ENCODE peak calls at places on chromosomes 12 and 14, in four cellular contexts. M, Z, T and F are unnamed samples.

GRCh38 chr12:98516184-98516873 is 939 bp downstream of the TMPO start:
- DNase-seq in M (peak), Z (peak), T (peak), F (peak)

GRCh38 chr14:33568935-33569579 is 381.8 kb downstream of the EGLN3 start:
- DNase-seq in M (no peak), Z (no peak), T (no peak), F (peak)

GRCh38 chr14:77088219-77088618 is 9.8 kb upstream of the CIPC start:
- DNase-seq in M (peak), Z (no peak), T (no peak), F (no peak)

GRCh38 chr14:29518335-29518734 is 409.3 kb downstream of the PRKD1 start:
- DNase-seq in M (no peak), Z (peak), T (no peak), F (peak)

GRCh38 chr12:85036241-85036707 is at the start of the genes LRRIQ1 and TSPAN19:
- DNase-seq in M (peak), Z (peak), T (peak), F (peak)

GRCh38 chr14:106419432-106419831 is 893.0 kb downstream of the TMEM121 start:
- DNase-seq in M (no peak), Z (no peak), T (no peak), F (no peak)

GRCh38 chr12:43208627-43209026 is 343.4 kb downstream of the ADAMTS20 start:
- DNase-seq in M (no peak), Z (no peak), T (no peak), F (no peak)

GRCh38 chr12:130459916-130460315 is 122.2 kb downstream of the PIWIL1 start:
- DNase-seq in M (no peak), Z (no peak), T (no peak), F (no peak)

GRCh38 chr14:100211893-100212292 is 27.1 kb upstream of the YY1 start:
- DNase-seq in M (no peak), Z (no peak), T (no peak), F (no peak)

GRCh38 chr12:47184229-47184628 is 104.5 kb upstream of the AMIGO2 start:
- DNase-seq in M (no peak), Z (no peak), T (no peak), F (no peak)

GRCh38 chr14:75454963-75455546 is 27.2 kb downstream of the JDP2 start:
- DNase-seq in M (peak), Z (peak), T (no peak), F (peak)

GRCh38 chr12:26032719-26033241 is 74.3 kb downstream of the RASSF8 start:
- DNase-seq in M (no peak), Z (peak), T (no peak), F (peak)

GRCh38 chr12:71415336-71416231 is 24.0 kb upstream of the LGR5 start:
- DNase-seq in M (peak), Z (peak), T (no peak), F (peak)

GRCh38 chr12:51592034-51592705 is 1.1 kb downstream of the SCN8A start:
- DNase-seq in M (no peak), Z (peak), T (no peak), F (peak)

GRCh38 chr12:14240873-14241220 is 124.6 kb upstream of the ATF7IP start:
- DNase-seq in M (no peak), Z (no peak), T (no peak), F (no peak)

GRCh38 chr12:117165342-117165741 is 24.9 kb downstream of the FBXO21 start:
- DNase-seq in M (no peak), Z (no peak), T (no peak), F (no peak)

GRCh38 chr14:79487632-79488031 is 723.7 kb downstream of the DIO2 start:
- DNase-seq in M (no peak), Z (no peak), T (no peak), F (no peak)

GRCh38 chr12:132444957-132445883 is 44.7 kb upstream of the FBRSL1 start:
- DNase-seq in M (no peak), Z (no peak), T (no peak), F (no peak)

GRCh38 chr14:36661506-36662257 is at the start of gene PAX9:
- DNase-seq in M (peak), Z (peak), T (peak), F (peak)

GRCh38 chr12:109703684-109704083 is 9.9 kb upstream of the FAM222A start:
- DNase-seq in M (no peak), Z (no peak), T (no peak), F (no peak)

GRCh38 chr14:64825498-64825897 is 54.2 kb downstream of the SPTB start:
- DNase-seq in M (peak), Z (no peak), T (no peak), F (no peak)

GRCh38 chr12:84243686-84244085 is 668.9 kb downstream of the SLC6A15 start:
- DNase-seq in M (no peak), Z (no peak), T (no peak), F (no peak)

GRCh38 chr12:23949212-23950010 is at the start of gene SOX5:
- DNase-seq in M (peak), Z (peak), T (peak), F (no peak)

GRCh38 chr12:31868980-31869379 is 90.2 kb upstream of the RESF1 start:
- DNase-seq in M (no peak), Z (peak), T (no peak), F (peak)